ENCODE peak calls at places on chromosomes 7 and 10, in six cellular contexts. B is tibial artery, O is vagina, Q is HFF-Myc, X is heart right ventricle, P is fibroblast of the aortic adventitia. E is an unnamed sample.

GRCh38 chr7:155361947-155362346 is 64.3 kb downstream of the INSIG1 start:
- DNase-seq in P (no peak), O (no peak), X (no peak), B (no peak), Q (no peak), E (no peak)

GRCh38 chr10:69065406-69066361 is 22.2 kb upstream of the SRGN start:
- DNase-seq in B (no peak), Q (no peak), X (peak; percentile 60), P (peak; percentile 89), O (no peak), E (no peak)

GRCh38 chr10:100528123-100528884 is 1.4 kb downstream of the NDUFB8 start:
- DNase-seq in O (no peak), B (no peak), X (no peak), P (no peak), Q (no peak), E (no peak)

GRCh38 chr10:16717617-16718395 is 99.4 kb downstream of the RSU1 start:
- DNase-seq in B (no peak), X (no peak), P (peak; percentile 90), O (no peak), Q (no peak), E (no peak)

GRCh38 chr10:20289055-20289454 is 472.8 kb downstream of the PLXDC2 start:
- DNase-seq in B (no peak), Q (no peak), X (no peak), O (no peak), P (no peak), E (no peak)

GRCh38 chr7:7354674-7355073 is 172.3 kb downstream of the C1GALT1 start:
- DNase-seq in P (no peak), B (no peak), X (no peak), Q (no peak), O (no peak), E (peak; percentile 7)

GRCh38 chr7:117041822-117042221 is 88.5 kb downstream of the ST7 start:
- DNase-seq in B (no peak), X (no peak), Q (no peak), O (no peak), P (no peak), E (no peak)

GRCh38 chr7:12888727-12889126 is 201.3 kb downstream of the ARL4A start:
- DNase-seq in X (no peak), B (no peak), O (no peak), Q (no peak), P (peak; percentile 66), E (no peak)

GRCh38 chr10:68506406-68506805 is 20.9 kb downstream of the SLC25A16 start:
- DNase-seq in O (no peak), P (no peak), Q (no peak), X (no peak), B (no peak), E (no peak)

GRCh38 chr7:5694221-5694754 is 87.2 kb downstream of the RNF216 start:
- DNase-seq in O (no peak), B (no peak), X (no peak), Q (peak; percentile 58), P (peak; percentile 92), E (no peak)

GRCh38 chr7:142385528-142386340 is 127.9 kb upstream of the PRSS58 start:
- DNase-seq in X (peak; percentile 36), O (no peak), Q (peak; percentile 61), B (no peak), P (peak; percentile 79), E (peak; percentile 25)

GRCh38 chr7:92674379-92674778 is 84.2 kb upstream of the FAM133B start:
- DNase-seq in O (no peak), P (no peak), X (no peak), Q (no peak), B (no peak), E (no peak)

GRCh38 chr7:75937958-75938786 is 23.2 kb downstream of the POR start:
- DNase-seq in Q (peak; percentile 89), O (no peak), B (peak; percentile 74), X (peak; percentile 75), P (peak; percentile 88), E (peak; percentile 85)

GRCh38 chr10:117432866-117433265 is 57.6 kb upstream of the PDZD8 start:
- DNase-seq in Q (no peak), X (no peak), O (no peak), P (no peak), B (no peak), E (no peak)

GRCh38 chr10:33801705-33802104 is 467.2 kb upstream of the NRP1 start:
- DNase-seq in B (no peak), P (no peak), X (no peak), O (no peak), Q (no peak), E (peak; percentile 86)

GRCh38 chr7:29091121-29091601 is 55.2 kb downstream of the CPVL start:
- DNase-seq in B (no peak), X (peak; percentile 48), O (no peak), Q (no peak), P (no peak), E (no peak)

GRCh38 chr7:46059308-46060020 is 138.4 kb upstream of the IGFBP3 start:
- DNase-seq in O (no peak), B (peak; percentile 55), X (peak; percentile 48), Q (no peak), P (peak; percentile 74), E (no peak)

GRCh38 chr10:46538155-46538554 is 18.3 kb downstream of the GPRIN2 start:
- DNase-seq in X (no peak), P (no peak), O (no peak), Q (no peak), B (no peak), E (no peak)

GRCh38 chr10:91022924-91023707 is 102.2 kb upstream of the ANKRD1 start:
- DNase-seq in P (peak; percentile 37), O (no peak), Q (no peak), X (peak; percentile 24), B (no peak), E (no peak)

GRCh38 chr7:123355576-123356195 is 155.9 kb upstream of the SLC13A1 start:
- DNase-seq in P (no peak), O (no peak), Q (no peak), X (no peak), B (no peak), E (no peak)

GRCh38 chr7:36658603-36659516 is 65.4 kb downstream of the AOAH start:
- DNase-seq in X (peak; percentile 16), P (peak; percentile 82), B (no peak), O (no peak), Q (no peak), E (peak; percentile 91)

DNA sequence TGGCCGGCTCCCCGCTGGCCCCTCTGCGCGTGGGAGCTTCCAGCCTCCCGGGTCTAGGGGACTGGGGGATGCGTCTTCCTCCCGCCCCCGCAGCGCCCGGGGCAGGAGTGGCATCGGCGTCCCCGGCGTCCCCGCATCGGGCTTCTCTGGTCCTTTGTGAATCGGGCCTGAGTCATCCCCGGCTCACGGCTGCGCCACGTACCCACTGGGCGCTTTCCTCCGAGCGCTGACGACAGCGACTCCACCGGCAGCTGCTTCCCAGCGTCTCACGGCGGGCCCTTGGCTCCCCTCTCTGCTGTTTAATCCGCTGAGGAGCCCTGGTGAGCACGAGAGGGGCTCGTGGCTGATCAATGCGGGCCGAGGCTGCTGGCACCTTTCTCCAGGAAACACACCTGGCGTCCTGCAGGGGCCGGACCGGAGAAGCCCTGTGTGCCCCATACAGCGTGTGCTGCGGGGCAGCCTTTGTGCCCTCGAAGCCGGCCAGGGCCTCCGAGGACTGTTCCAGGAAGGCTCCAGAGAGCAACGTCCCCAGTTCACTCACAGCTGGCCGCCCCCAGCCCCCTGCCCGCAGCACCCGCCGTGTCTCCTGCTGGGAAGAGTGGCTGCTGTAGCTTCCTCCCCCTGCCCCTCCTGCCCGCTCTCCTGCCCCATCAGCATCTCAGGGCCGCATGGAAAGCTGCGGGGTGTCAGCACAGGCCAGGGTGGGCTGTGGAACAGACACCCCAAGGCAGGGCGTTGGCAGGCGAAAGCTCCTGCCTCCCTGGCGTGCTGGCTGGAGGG is 95.5 kb upstream of the DIP2C start:
- DNase-seq in P (peak; percentile 67), B (peak; percentile 54), Q (peak; percentile 10), X (peak; percentile 33), O (peak; percentile 88), E (peak; percentile 21)
- H3K4me3 ChIP-seq in P (peak overlapping the region; percentile 60), B (peak overlapping the region; percentile 50), Q (peak overlapping the region; percentile 30), X (no peak overlapping the region), O (peak overlapping the region; percentile 11), E (peak overlapping the region; percentile 21)

DNA sequence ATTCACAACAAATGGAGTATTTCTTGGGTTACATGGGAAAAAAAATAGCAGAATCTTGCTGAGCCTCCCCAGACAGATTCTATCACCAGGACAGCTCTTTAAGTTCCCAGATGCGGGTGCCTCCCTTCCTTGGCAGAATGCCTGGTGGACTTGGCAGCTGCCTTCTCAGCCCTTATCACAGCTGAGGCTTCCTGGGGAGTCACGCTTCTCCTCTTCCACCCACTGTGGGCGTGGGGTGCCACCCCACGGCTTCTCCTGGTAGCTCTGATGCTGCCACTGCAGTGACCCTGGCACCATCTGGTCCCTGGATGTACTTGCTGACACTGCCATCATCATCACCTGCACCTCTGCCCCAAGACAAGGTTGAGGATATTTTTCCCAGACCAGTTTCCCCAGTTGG is 16.2 kb upstream of the NME8 start:
- DNase-seq in Q (no peak), P (peak; percentile 44), B (peak; percentile 81), X (peak; percentile 71), O (no peak), E (no peak)
- TF ChIP-seq CTCF in Q (no peak), P (no peak), B (peak; percentile 24), X (no peak), O (peak; percentile 14), E (no peak)

DNA sequence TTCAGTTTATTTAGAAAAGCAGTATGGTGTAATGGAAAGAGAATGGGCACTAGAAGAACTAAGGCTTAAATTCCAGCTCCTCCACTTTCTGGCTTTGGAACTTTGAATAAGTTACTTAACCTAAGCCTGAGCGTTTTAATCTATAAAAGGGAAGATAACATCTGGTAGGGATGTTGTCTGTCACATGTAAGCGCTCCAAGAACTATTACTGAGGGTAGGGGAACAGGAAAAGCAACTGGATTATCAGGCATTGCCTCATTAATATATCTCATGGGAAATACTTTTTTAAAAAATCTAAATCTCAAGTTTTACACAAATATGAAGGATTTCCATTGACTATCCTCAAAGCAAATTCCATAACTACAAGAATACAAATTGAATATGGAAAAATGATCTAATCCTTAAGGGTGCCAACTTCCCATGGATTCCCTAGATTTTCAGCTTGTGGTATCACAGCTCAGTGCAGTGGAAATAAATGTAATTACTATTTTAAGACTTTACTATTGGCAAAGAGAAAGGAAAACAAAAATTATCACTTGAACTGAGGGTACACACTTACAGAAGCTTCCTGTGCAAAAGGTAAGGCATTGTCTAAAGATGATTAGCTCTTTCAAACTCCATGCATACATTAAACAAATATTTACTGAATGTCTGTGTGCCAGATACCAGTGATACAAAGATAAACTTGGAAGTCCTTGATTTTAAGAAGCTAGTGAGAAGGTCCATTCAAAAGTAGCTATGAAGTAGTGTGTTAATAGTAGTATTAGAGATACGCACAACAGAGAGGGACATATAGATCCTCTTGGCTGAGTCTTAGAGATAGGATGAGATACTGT is 38.4 kb downstream of the NT5C2 start:
- DNase-seq in Q (no peak), P (peak; percentile 55), X (no peak), B (no peak), O (no peak), E (no peak)
- H3K4me3 ChIP-seq in Q (no peak overlapping the region), P (no peak overlapping the region), X (no peak overlapping the region), B (no peak overlapping the region), O (no peak overlapping the region), E (no peak overlapping the region)

DNA sequence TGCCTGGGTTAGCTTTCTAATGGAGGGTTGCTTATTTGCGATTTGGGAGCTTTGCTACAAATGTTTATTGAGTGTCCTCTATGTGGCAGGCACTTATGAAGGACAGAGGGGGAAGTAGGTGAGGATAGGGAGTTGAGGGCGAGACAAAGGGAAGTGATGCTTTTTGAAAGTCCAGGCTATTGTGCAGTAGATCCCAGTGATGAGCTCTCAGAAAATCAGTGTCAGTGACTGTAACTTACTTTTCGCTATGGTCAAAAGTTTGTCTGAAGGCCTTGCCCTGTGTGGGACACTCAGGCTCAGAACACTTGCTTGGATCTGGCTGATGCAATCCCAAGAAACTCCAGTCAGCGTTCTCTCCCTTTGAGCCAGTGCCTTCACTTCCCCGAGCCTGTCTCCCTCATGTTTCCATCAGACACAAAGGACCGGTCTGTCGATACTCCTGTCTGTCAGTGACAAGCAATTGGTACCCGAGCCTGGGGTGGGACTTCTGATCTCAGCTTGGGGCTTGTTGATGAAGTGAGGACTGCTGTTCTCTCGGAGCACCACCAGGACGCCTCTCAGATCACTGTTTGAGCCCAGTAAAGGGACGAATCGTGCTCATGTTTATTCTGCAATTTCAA is 63.1 kb upstream of the SORCS3 start:
- DNase-seq in X (no peak), O (no peak), B (no peak), Q (no peak), P (peak; percentile 22), E (no peak)
- TF ChIP-seq CTCF in X (no peak), O (no peak), B (no peak), Q (no peak), P (no peak), E (no peak)

E was measured in kidney epithelial cell.